ENCODE peak calls at places on chromosome 1, in five cellular contexts. H, O, C, I and F are unnamed samples.
A peak's percentile ranks its signal among the peaks of the same experiment; 100 is the strongest.

GRCh38 chr1:75542818-75543570 is 67.9 kb downstream of the SLC44A5 start:
- DNase-seq in I (no peak), H (no peak), C (no peak), O (no peak), F (no peak)

GRCh38 chr1:173253046-173253445 is 45.9 kb upstream of the TNFSF4 start:
- DNase-seq in O (no peak), H (no peak), I (no peak), C (no peak), F (no peak)

GRCh38 chr1:167666416-167666815 is 36.4 kb downstream of the RCSD1 start:
- DNase-seq in I (no peak), H (no peak), C (no peak), O (no peak), F (no peak)

GRCh38 chr1:41678141-41678878 is 193.8 kb upstream of the EDN2 start:
- DNase-seq in C (no peak), I (no peak), H (no peak), O (no peak), F (peak; percentile 51)

GRCh38 chr1:14970115-14970798 is 183.3 kb upstream of the TMEM51 start:
- DNase-seq in H (no peak), C (no peak), O (peak; percentile 72), I (peak; percentile 69), F (no peak)

GRCh38 chr1:19138958-19139581 is 71.0 kb downstream of the UBR4 start:
- DNase-seq in I (no peak), O (peak; percentile 74), C (no peak), H (no peak), F (no peak)

GRCh38 chr1:212205843-212206242 is 79.4 kb upstream of the PPP2R5A start:
- DNase-seq in I (no peak), H (no peak), O (no peak), C (no peak), F (no peak)

GRCh38 chr1:29457496-29458368 is 221.4 kb downstream of the PTPRU start:
- DNase-seq in C (no peak), O (no peak), H (no peak), I (no peak), F (no peak)

GRCh38 chr1:22953392-22954141 is 19.1 kb downstream of the LACTBL1 start:
- DNase-seq in H (no peak), I (no peak), C (no peak), O (no peak), F (no peak)

GRCh38 chr1:183195146-183195571 is 9.1 kb downstream of the LAMC2 start:
- DNase-seq in O (no peak), C (no peak), I (no peak), H (no peak), F (no peak)

GRCh38 chr1:239676522-239677273 is 290.3 kb downstream of the CHRM3 start:
- DNase-seq in C (no peak), I (no peak), H (no peak), O (no peak), F (no peak)

GRCh38 chr1:29808141-29808995 is 572.0 kb downstream of the PTPRU start:
- DNase-seq in I (peak; percentile 6), C (no peak), O (no peak), H (no peak), F (no peak)

GRCh38 chr1:206979379-206980043 is 9.3 kb upstream of the FCAMR start:
- DNase-seq in I (no peak), C (no peak), O (peak; percentile 40), H (no peak), F (no peak)

GRCh38 chr1:212980123-212980800 is 29.9 kb downstream of the VASH2 start:
- DNase-seq in C (no peak), H (no peak), I (no peak), O (no peak), F (no peak)

GRCh38 chr1:27111771-27112573 is 43.0 kb downstream of the SLC9A1 start:
- DNase-seq in I (peak; percentile 63), H (no peak), O (peak; percentile 73), C (peak; percentile 84), F (peak; percentile 76)

GRCh38 chr1:205373022-205373421 is 16.3 kb upstream of the KLHDC8A start:
- DNase-seq in I (no peak), O (no peak), H (no peak), C (no peak), F (no peak)

GRCh38 chr1:115299266-115299665 is 38.8 kb downstream of the NGF start:
- DNase-seq in H (no peak), O (no peak), I (no peak), C (no peak), F (no peak)

DNA sequence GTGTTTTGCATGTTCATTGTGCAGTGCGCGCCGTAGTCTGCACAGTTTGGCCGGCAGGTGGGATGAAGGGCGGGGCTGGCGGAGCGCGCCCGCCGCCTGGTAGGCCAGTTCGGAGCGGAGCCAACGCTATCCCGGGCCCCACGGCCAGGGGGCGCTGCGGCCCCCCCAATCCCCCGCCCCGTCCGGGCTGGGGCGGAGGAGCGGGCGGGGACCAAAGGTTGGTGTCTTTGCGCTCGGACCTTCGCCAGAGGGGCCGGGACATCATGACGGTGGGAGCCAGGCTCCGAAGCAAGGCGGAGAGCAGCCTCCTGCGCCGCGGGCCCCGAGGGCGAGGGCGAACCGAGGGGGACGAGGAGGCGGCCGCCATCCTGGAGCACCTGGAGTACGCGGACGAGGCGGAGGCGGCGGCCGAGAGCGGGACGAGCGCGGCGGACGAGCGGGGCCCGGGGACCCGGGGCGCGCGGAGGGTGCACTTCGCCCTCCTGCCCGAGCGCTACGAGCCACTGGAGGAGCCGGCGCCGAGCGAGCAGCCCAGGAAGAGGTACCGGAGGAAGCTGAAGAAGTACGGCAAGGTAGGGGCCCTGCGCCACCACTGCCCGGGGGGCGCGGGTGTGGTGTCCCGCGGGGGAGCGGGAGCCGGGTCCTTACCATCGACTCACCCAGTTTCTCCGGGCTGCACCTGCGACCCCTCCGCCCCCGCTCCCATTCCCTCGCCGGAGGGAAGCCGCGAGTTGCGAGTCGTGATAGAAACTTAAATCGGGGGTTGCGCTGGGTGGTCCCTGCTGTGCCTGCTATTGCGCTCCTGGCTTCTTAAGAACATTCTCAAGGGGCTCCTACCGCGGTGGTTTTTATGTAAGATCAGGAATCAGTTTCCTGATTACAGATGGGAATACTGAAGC is at the start of gene C1orf115:
- DNase-seq in H (no peak), I (peak; percentile 98), C (peak; percentile 56), O (peak; percentile 68), F (peak; percentile 88)
- TF ChIP-seq POLR2AphosphoS5 in H (no peak), I (no peak), C (no peak), O (peak; percentile 80), F (no peak)

GRCh38 chr1:201226178-201226514 is 35.5 kb downstream of the IGFN1 start:
- DNase-seq in O (no peak), H (no peak), C (no peak), I (no peak), F (no peak)
- TF ChIP-seq TAF1 in O (no peak), H (no peak), C (no peak), I (no peak), F (no peak)

GRCh38 chr1:49059087-49059486 is 282.4 kb upstream of the BEND5 start:
- DNase-seq in H (no peak), I (no peak), O (no peak), C (no peak), F (no peak)

DNA sequence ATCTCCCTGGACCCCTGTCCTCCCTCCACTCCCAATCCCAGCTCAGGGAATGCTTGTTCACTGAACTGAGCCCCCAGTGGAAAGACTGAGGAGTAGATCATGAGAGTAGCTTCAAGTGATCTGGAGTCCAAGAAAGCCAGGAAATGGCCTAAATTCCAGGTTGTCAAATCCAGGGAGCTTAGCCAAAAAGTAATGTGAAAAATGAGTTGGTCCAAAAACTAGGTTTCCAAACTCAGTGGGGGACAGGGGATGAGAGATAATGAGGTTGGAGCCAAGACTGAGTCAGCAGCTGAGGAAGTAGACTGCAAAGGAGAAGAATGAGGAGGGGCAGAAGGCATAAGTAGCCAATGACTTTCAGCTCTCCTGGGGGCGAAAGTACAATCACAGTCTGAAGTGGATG is 284.1 kb upstream of the BEND5 start:
- DNase-seq in O (no peak), C (no peak), H (no peak), I (no peak), F (no peak)
- TF ChIP-seq POLR2AphosphoS5 in O (no peak), C (no peak), H (no peak), I (peak; percentile 85), F (no peak)

GRCh38 chr1:39617488-39618049 is 21.9 kb downstream of the HEYL start:
- DNase-seq in I (no peak), O (no peak), C (no peak), H (no peak), F (no peak)
- TF ChIP-seq TAF1 in I (no peak), O (no peak), C (no peak), H (no peak), F (no peak)

DNA sequence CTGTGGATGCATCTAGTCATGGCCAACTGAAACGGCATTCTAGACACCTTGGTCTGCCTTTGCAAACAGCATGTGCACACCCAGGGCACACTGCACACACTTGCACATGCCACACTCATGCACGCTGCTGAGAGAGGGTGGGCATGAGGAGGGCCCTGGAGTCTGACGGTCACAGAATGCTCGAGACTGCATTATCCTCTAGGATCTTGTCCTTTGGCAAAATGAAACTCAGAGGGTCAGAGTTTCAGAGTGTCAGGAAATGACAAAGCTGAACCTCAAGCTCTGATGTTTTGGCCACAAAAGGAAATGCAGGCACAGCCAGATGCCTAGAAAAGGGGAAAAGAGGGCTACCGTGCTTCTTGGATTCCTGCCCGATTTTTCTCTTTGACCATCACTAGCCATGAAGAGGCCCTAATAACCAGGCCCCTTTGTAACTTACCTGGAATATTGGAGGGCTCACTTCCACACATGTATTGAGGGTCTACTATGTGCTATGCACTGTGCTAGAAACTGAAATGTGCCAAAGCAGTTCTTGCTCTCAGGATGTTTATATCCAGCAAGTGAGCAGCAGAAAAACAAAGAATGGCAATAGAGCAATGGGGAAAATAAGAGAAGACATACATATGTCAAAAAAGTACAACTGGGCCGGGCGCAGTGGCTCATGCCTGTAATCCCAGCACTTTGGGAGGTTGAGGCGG is 65.4 kb downstream of the TOMM20 start:
- DNase-seq in C (no peak), O (no peak), H (no peak), I (no peak), F (no peak)
- TF ChIP-seq POLR2AphosphoS5 in C (no peak), O (peak; percentile 4), H (no peak), I (no peak), F (no peak)

GRCh38 chr1:114112775-114113174 is 40.9 kb downstream of the SYT6 start:
- DNase-seq in C (no peak), H (no peak), I (no peak), O (no peak), F (no peak)
- TF ChIP-seq TAF1 in C (no peak), H (no peak), I (no peak), O (no peak), F (no peak)

GRCh38 chr1:154972213-154972516 is 1.6 kb upstream of the SHC1 start:
- DNase-seq in O (no peak), C (no peak), I (no peak), H (no peak), F (no peak)

GRCh38 chr1:154969741-154970452 is 650 bp downstream of the SHC1 start:
- DNase-seq in I (no peak), O (no peak), C (no peak), H (no peak), F (no peak)

GRCh38 chr1:154972517-154973343 is 1.8 kb upstream of the CKS1B start:
- DNase-seq in H (no peak), I (no peak), O (peak; percentile 95), C (no peak), F (no peak)

GRCh38 chr1:154970631-154971340 is at the start of gene SHC1:
- DNase-seq in C (peak; percentile 75), O (peak; percentile 83), I (peak; percentile 90), H (no peak), F (peak; percentile 76)

GRCh38 chr1:154971341-154971998 is 923 bp upstream of the SHC1 start:
- DNase-seq in O (no peak), H (no peak), C (no peak), I (no peak), F (no peak)
- TF ChIP-seq POLR2AphosphoS5 in O (no peak), H (no peak), C (no peak), I (no peak), F (no peak)